ENCODE peak calls at places on chromosomes 6 and 20, in six cellular contexts. One of them, this sample, is unnamed.

GRCh38 chr20:60013296-60014142 is 55.3 kb downstream of the CDH26 start:
- DNase-seq in brain microvascular endothelial cell: no peak
- DNase-seq in NCI-H460: no peak
- DNase-seq in AG20443: no peak
- DNase-seq in HEK293T: no peak
- DNase-seq in NCI-H1694 treated with DMSO at 0.1 percent for 48 hours: no peak
- DNase-seq in this sample: no peak

GRCh38 chr6:73823046-73823735 is 127.2 kb downstream of the CD109 start:
- DNase-seq in brain microvascular endothelial cell: no peak
- DNase-seq in HEK293T: no peak
- DNase-seq in NCI-H460: no peak
- DNase-seq in AG20443: no peak
- DNase-seq in NCI-H1694 treated with DMSO at 0.1 percent for 48 hours: no peak
- DNase-seq in this sample: no peak

GRCh38 chr6:127300411-127300810 is 33.7 kb downstream of the RNF146 start:
- DNase-seq in HEK293T: no peak
- DNase-seq in brain microvascular endothelial cell: peak; percentile 79
- DNase-seq in NCI-H460: no peak
- DNase-seq in AG20443: peak; percentile 77
- DNase-seq in NCI-H1694 treated with DMSO at 0.1 percent for 48 hours: no peak
- DNase-seq in this sample: peak; percentile 58

GRCh38 chr20:22394583-22394982 is 189.8 kb downstream of the FOXA2 start:
- DNase-seq in NCI-H460: no peak
- DNase-seq in HEK293T: no peak
- DNase-seq in NCI-H1694 treated with DMSO at 0.1 percent for 48 hours: no peak
- DNase-seq in AG20443: no peak
- DNase-seq in brain microvascular endothelial cell: no peak
- DNase-seq in this sample: no peak

GRCh38 chr6:83190596-83190995 is 2.5 kb downstream of the PGM3 start:
- DNase-seq in NCI-H1694 treated with DMSO at 0.1 percent for 48 hours: no peak
- DNase-seq in HEK293T: no peak
- DNase-seq in AG20443: no peak
- DNase-seq in NCI-H460: no peak
- DNase-seq in brain microvascular endothelial cell: no peak
- DNase-seq in this sample: no peak

GRCh38 chr6:7034055-7034454 is 73.7 kb upstream of the RREB1 start:
- DNase-seq in NCI-H1694 treated with DMSO at 0.1 percent for 48 hours: no peak
- DNase-seq in AG20443: no peak
- DNase-seq in NCI-H460: no peak
- DNase-seq in brain microvascular endothelial cell: no peak
- DNase-seq in HEK293T: no peak
- DNase-seq in this sample: no peak

GRCh38 chr6:83920017-83920416 is 60.5 kb downstream of the CYB5R4 start:
- DNase-seq in NCI-H1694 treated with DMSO at 0.1 percent for 48 hours: no peak
- DNase-seq in NCI-H460: no peak
- DNase-seq in AG20443: peak; percentile 50
- DNase-seq in HEK293T: no peak
- DNase-seq in brain microvascular endothelial cell: peak; percentile 18
- DNase-seq in this sample: no peak

GRCh38 chr20:3563548-3564177 is 92.8 kb downstream of the ATRN start:
- DNase-seq in AG20443: peak; percentile 61
- DNase-seq in NCI-H1694 treated with DMSO at 0.1 percent for 48 hours: peak; percentile 53
- DNase-seq in HEK293T: peak; percentile 46
- DNase-seq in NCI-H460: peak; percentile 46
- DNase-seq in brain microvascular endothelial cell: peak; percentile 58
- DNase-seq in this sample: no peak

GRCh38 chr20:14235355-14235754 is 102.1 kb downstream of the FLRT3 start:
- DNase-seq in AG20443: peak; percentile 26
- DNase-seq in HEK293T: no peak
- DNase-seq in NCI-H1694 treated with DMSO at 0.1 percent for 48 hours: no peak
- DNase-seq in NCI-H460: no peak
- DNase-seq in brain microvascular endothelial cell: peak; percentile 43
- DNase-seq in this sample: peak; percentile 55

GRCh38 chr20:41004561-41005360 is 23.9 kb upstream of the TOP1 start:
- DNase-seq in NCI-H460: no peak
- DNase-seq in AG20443: no peak
- DNase-seq in HEK293T: no peak
- DNase-seq in NCI-H1694 treated with DMSO at 0.1 percent for 48 hours: no peak
- DNase-seq in brain microvascular endothelial cell: no peak
- DNase-seq in this sample: peak; percentile 49

GRCh38 chr6:132937466-132937906 is 123.1 kb downstream of the RPS12 start:
- DNase-seq in brain microvascular endothelial cell: peak; percentile 42
- DNase-seq in NCI-H460: peak; percentile 32
- DNase-seq in NCI-H1694 treated with DMSO at 0.1 percent for 48 hours: no peak
- DNase-seq in HEK293T: peak; percentile 68
- DNase-seq in AG20443: peak; percentile 19
- DNase-seq in this sample: no peak

GRCh38 chr6:115847671-115848070 is 213.0 kb downstream of the FRK start:
- DNase-seq in HEK293T: no peak
- DNase-seq in brain microvascular endothelial cell: no peak
- DNase-seq in AG20443: no peak
- DNase-seq in NCI-H1694 treated with DMSO at 0.1 percent for 48 hours: no peak
- DNase-seq in NCI-H460: no peak
- DNase-seq in this sample: no peak

GRCh38 chr6:29005183-29005885 is at the start of gene ZNF311:
- DNase-seq in NCI-H1694 treated with DMSO at 0.1 percent for 48 hours: peak; percentile 1
- DNase-seq in NCI-H460: peak; percentile 28
- DNase-seq in HEK293T: no peak
- DNase-seq in AG20443: peak; percentile 85
- DNase-seq in brain microvascular endothelial cell: peak; percentile 54
- DNase-seq in this sample: no peak

GRCh38 chr6:169536446-169537170 is 165.2 kb downstream of the WDR27 start:
- DNase-seq in brain microvascular endothelial cell: peak; percentile 55
- DNase-seq in AG20443: no peak
- DNase-seq in NCI-H460: no peak
- DNase-seq in NCI-H1694 treated with DMSO at 0.1 percent for 48 hours: no peak
- DNase-seq in HEK293T: no peak
- DNase-seq in this sample: peak; percentile 71

GRCh38 chr20:59377046-59377445 is 76.6 kb downstream of the EDN3 start:
- DNase-seq in HEK293T: no peak
- DNase-seq in NCI-H460: no peak
- DNase-seq in brain microvascular endothelial cell: no peak
- DNase-seq in AG20443: no peak
- DNase-seq in NCI-H1694 treated with DMSO at 0.1 percent for 48 hours: no peak
- DNase-seq in this sample: no peak

GRCh38 chr20:57329608-57330221 is at the start of gene SPO11:
- DNase-seq in NCI-H1694 treated with DMSO at 0.1 percent for 48 hours: no peak
- DNase-seq in HEK293T: no peak
- DNase-seq in AG20443: no peak
- DNase-seq in NCI-H460: no peak
- DNase-seq in brain microvascular endothelial cell: no peak
- DNase-seq in this sample: no peak

GRCh38 chr6:43951063-43951755 is 176.0 kb downstream of the MRPL14 start:
- DNase-seq in HEK293T: peak; percentile 35
- DNase-seq in brain microvascular endothelial cell: no peak
- DNase-seq in NCI-H1694 treated with DMSO at 0.1 percent for 48 hours: no peak
- DNase-seq in NCI-H460: no peak
- DNase-seq in AG20443: peak; percentile 58
- DNase-seq in this sample: no peak

GRCh38 chr6:139967497-139967896 is 593.0 kb upstream of the CITED2 start:
- DNase-seq in NCI-H1694 treated with DMSO at 0.1 percent for 48 hours: no peak
- DNase-seq in HEK293T: no peak
- DNase-seq in AG20443: no peak
- DNase-seq in NCI-H460: no peak
- DNase-seq in brain microvascular endothelial cell: no peak
- DNase-seq in this sample: no peak

GRCh38 chr20:4132956-4133355 is 117.6 kb upstream of the RNF24 start:
- DNase-seq in HEK293T: no peak
- DNase-seq in brain microvascular endothelial cell: no peak
- DNase-seq in AG20443: no peak
- DNase-seq in NCI-H460: no peak
- DNase-seq in NCI-H1694 treated with DMSO at 0.1 percent for 48 hours: no peak
- DNase-seq in this sample: no peak

GRCh38 chr6:38279423-38279822 is 360.3 kb downstream of the BTBD9 start:
- DNase-seq in HEK293T: no peak
- DNase-seq in AG20443: peak; percentile 43
- DNase-seq in brain microvascular endothelial cell: no peak
- DNase-seq in NCI-H1694 treated with DMSO at 0.1 percent for 48 hours: no peak
- DNase-seq in NCI-H460: no peak
- DNase-seq in this sample: no peak

GRCh38 chr20:46651091-46651962 is at the start of gene SLC13A3:
- DNase-seq in HEK293T: no peak
- DNase-seq in AG20443: peak; percentile 46
- DNase-seq in NCI-H460: no peak
- DNase-seq in NCI-H1694 treated with DMSO at 0.1 percent for 48 hours: no peak
- DNase-seq in brain microvascular endothelial cell: no peak
- DNase-seq in this sample: no peak

GRCh38 chr6:162177733-162178132 is 549.8 kb downstream of the PRKN start:
- DNase-seq in NCI-H460: peak; percentile 35
- DNase-seq in HEK293T: peak; percentile 14
- DNase-seq in brain microvascular endothelial cell: peak; percentile 33
- DNase-seq in NCI-H1694 treated with DMSO at 0.1 percent for 48 hours: no peak
- DNase-seq in AG20443: peak; percentile 37
- DNase-seq in this sample: peak; percentile 14

GRCh38 chr20:25508083-25508770 is 77.1 kb downstream of the NINL start:
- DNase-seq in AG20443: peak; percentile 65
- DNase-seq in brain microvascular endothelial cell: peak; percentile 59
- DNase-seq in NCI-H460: peak; percentile 46
- DNase-seq in HEK293T: no peak
- DNase-seq in NCI-H1694 treated with DMSO at 0.1 percent for 48 hours: no peak
- DNase-seq in this sample: peak; percentile 74

This sample was measured in skeletal muscle cell.